ENCODE peak calls at places on chromosomes 3 and 15, in seven cellular contexts. One of them, this sample, is unnamed.
A peak's percentile ranks its signal among the peaks of the same experiment; 100 is the strongest.

GRCh38 chr3:177424541-177424940 is 227.3 kb upstream of the TBL1XR1 start:
- DNase-seq in HepG2: no peak
- DNase-seq in HCT116: no peak
- DNase-seq in SK-N-SH: no peak
- DNase-seq in K562: no peak
- DNase-seq in GM12878: no peak
- DNase-seq in H1: no peak
- DNase-seq in this sample: no peak

GRCh38 chr3:32226875-32227500 is 11.5 kb upstream of the CMTM8 start:
- DNase-seq in HepG2: no peak
- DNase-seq in HCT116: peak; percentile 69
- DNase-seq in SK-N-SH: no peak
- DNase-seq in K562: no peak
- DNase-seq in GM12878: no peak
- DNase-seq in H1: no peak
- DNase-seq in this sample: no peak

GRCh38 chr3:12194209-12194608 is 35.5 kb upstream of the TIMP4 start:
- DNase-seq in HepG2: no peak
- DNase-seq in HCT116: peak; percentile 36
- DNase-seq in SK-N-SH: no peak
- DNase-seq in K562: no peak
- DNase-seq in GM12878: peak; percentile 81
- DNase-seq in H1: no peak
- DNase-seq in this sample: no peak

GRCh38 chr3:52086939-52087675 is 30.7 kb upstream of the DUSP7 start:
- DNase-seq in HepG2: no peak
- DNase-seq in HCT116: no peak
- DNase-seq in SK-N-SH: no peak
- DNase-seq in K562: peak; percentile 36
- DNase-seq in GM12878: no peak
- DNase-seq in H1: no peak
- DNase-seq in this sample: no peak

GRCh38 chr15:65530318-65531111 is at the start of gene HACD3:
- DNase-seq in HepG2: peak; percentile 73
- DNase-seq in HCT116: peak; percentile 54
- DNase-seq in SK-N-SH: peak; percentile 99
- DNase-seq in K562: peak; percentile 98
- DNase-seq in GM12878: peak; percentile 21
- DNase-seq in H1: peak; percentile 44
- DNase-seq in this sample: peak; percentile 85

GRCh38 chr3:30680789-30681188 is 74.4 kb downstream of the TGFBR2 start:
- DNase-seq in HepG2: no peak
- DNase-seq in HCT116: no peak
- DNase-seq in SK-N-SH: peak; percentile 10
- DNase-seq in K562: no peak
- DNase-seq in GM12878: no peak
- DNase-seq in H1: no peak
- DNase-seq in this sample: no peak

GRCh38 chr3:184443831-184444230 is 64.0 kb downstream of the CHRD start:
- DNase-seq in HepG2: no peak
- DNase-seq in HCT116: no peak
- DNase-seq in SK-N-SH: no peak
- DNase-seq in K562: no peak
- DNase-seq in GM12878: no peak
- DNase-seq in H1: no peak
- DNase-seq in this sample: no peak

GRCh38 chr15:92682772-92683510 is 27.4 kb upstream of the FAM174B start:
- DNase-seq in HepG2: no peak
- DNase-seq in HCT116: no peak
- DNase-seq in SK-N-SH: no peak
- DNase-seq in K562: no peak
- DNase-seq in GM12878: no peak
- DNase-seq in H1: no peak
- DNase-seq in this sample: no peak

GRCh38 chr3:152486364-152486763 is 217.6 kb downstream of the MBNL1 start:
- DNase-seq in HepG2: no peak
- DNase-seq in HCT116: no peak
- DNase-seq in SK-N-SH: no peak
- DNase-seq in K562: no peak
- DNase-seq in GM12878: no peak
- DNase-seq in H1: no peak
- DNase-seq in this sample: no peak

GRCh38 chr15:39195988-39196486 is 384.8 kb upstream of the THBS1 start:
- DNase-seq in HepG2: no peak
- DNase-seq in HCT116: no peak
- DNase-seq in SK-N-SH: no peak
- DNase-seq in K562: no peak
- DNase-seq in GM12878: no peak
- DNase-seq in H1: no peak
- DNase-seq in this sample: no peak

GRCh38 chr3:51304230-51304629 is 80.9 kb upstream of the MANF start:
- DNase-seq in HepG2: no peak
- DNase-seq in HCT116: no peak
- DNase-seq in SK-N-SH: no peak
- DNase-seq in K562: no peak
- DNase-seq in GM12878: no peak
- DNase-seq in H1: no peak
- DNase-seq in this sample: no peak

GRCh38 chr3:108103971-108104797 is 13.4 kb upstream of the CD47 start:
- DNase-seq in HepG2: no peak
- DNase-seq in HCT116: no peak
- DNase-seq in SK-N-SH: no peak
- DNase-seq in K562: peak; percentile 67
- DNase-seq in GM12878: no peak
- DNase-seq in H1: no peak
- DNase-seq in this sample: no peak

GRCh38 chr15:38374024-38374423 is 79.9 kb upstream of the FAM98B start:
- DNase-seq in HepG2: no peak
- DNase-seq in HCT116: no peak
- DNase-seq in SK-N-SH: no peak
- DNase-seq in K562: no peak
- DNase-seq in GM12878: no peak
- DNase-seq in H1: no peak
- DNase-seq in this sample: no peak

GRCh38 chr3:187198490-187198889 is 1.2 kb downstream of the RTP1 start:
- DNase-seq in HepG2: no peak
- DNase-seq in HCT116: no peak
- DNase-seq in SK-N-SH: no peak
- DNase-seq in K562: no peak
- DNase-seq in GM12878: no peak
- DNase-seq in H1: no peak
- DNase-seq in this sample: no peak

GRCh38 chr3:197494366-197495058 is 61.3 kb downstream of the BDH1 start:
- DNase-seq in HepG2: peak; percentile 71
- DNase-seq in HCT116: no peak
- DNase-seq in SK-N-SH: no peak
- DNase-seq in K562: no peak
- DNase-seq in GM12878: no peak
- DNase-seq in H1: no peak
- DNase-seq in this sample: no peak

GRCh38 chr3:156750191-156750873 is 75.8 kb upstream of the LEKR1 start:
- DNase-seq in HepG2: no peak
- DNase-seq in HCT116: no peak
- DNase-seq in SK-N-SH: no peak
- DNase-seq in K562: no peak
- DNase-seq in GM12878: no peak
- DNase-seq in H1: no peak
- DNase-seq in this sample: no peak

GRCh38 chr3:162142511-162142910 is 645.9 kb downstream of the OTOL1 start:
- DNase-seq in HepG2: no peak
- DNase-seq in HCT116: no peak
- DNase-seq in SK-N-SH: no peak
- DNase-seq in K562: no peak
- DNase-seq in GM12878: no peak
- DNase-seq in H1: no peak
- DNase-seq in this sample: no peak

GRCh38 chr3:144622845-144623244 is 651.2 kb downstream of the DIPK2A start:
- DNase-seq in HepG2: no peak
- DNase-seq in HCT116: no peak
- DNase-seq in SK-N-SH: no peak
- DNase-seq in K562: no peak
- DNase-seq in GM12878: no peak
- DNase-seq in H1: no peak
- DNase-seq in this sample: peak; percentile 23

GRCh38 chr15:68375716-68376220 is 56.2 kb downstream of the ITGA11 start:
- DNase-seq in HepG2: no peak
- DNase-seq in HCT116: no peak
- DNase-seq in SK-N-SH: no peak
- DNase-seq in K562: no peak
- DNase-seq in GM12878: no peak
- DNase-seq in H1: no peak
- DNase-seq in this sample: no peak

GRCh38 chr15:61196711-61197110 is 32.4 kb downstream of the RORA start:
- DNase-seq in HepG2: no peak
- DNase-seq in HCT116: no peak
- DNase-seq in SK-N-SH: no peak
- DNase-seq in K562: no peak
- DNase-seq in GM12878: no peak
- DNase-seq in H1: no peak
- DNase-seq in this sample: no peak

DNA sequence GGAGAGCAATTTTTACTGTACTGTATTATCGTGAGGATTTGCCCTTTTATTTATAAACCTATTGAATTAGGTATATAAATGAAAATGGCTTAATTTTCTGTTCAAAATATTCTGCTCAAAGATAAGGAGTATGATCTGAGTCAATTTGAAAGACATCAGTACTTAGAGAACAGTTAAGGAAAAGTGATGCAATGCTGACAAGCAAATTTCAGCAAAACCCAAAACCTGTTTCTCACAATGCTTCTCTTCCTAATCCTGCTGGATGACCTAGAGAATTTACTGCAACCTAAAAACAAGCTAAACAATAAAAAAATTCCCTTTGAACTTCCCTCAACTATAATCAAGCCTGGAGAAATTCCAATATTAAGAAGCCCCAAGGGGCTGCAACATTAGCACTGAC is 82.7 kb downstream of the RFX7 start:
- DNase-seq in HepG2: no peak
- DNase-seq in HCT116: no peak
- DNase-seq in SK-N-SH: no peak
- DNase-seq in K562: no peak
- DNase-seq in GM12878: no peak
- DNase-seq in H1: no peak
- DNase-seq in this sample: no peak
- TF ChIP-seq JUND in HepG2: no peak
- TF ChIP-seq JUND in HCT116: no peak
- TF ChIP-seq JUND in SK-N-SH: no peak
- TF ChIP-seq JUND in K562: no peak
- TF ChIP-seq JUND in GM12878: no peak
- TF ChIP-seq JUND in H1: no peak
- TF ChIP-seq JUND in this sample: no peak

GRCh38 chr15:27989838-27990237 is 109.3 kb downstream of the OCA2 start:
- DNase-seq in HepG2: no peak
- DNase-seq in HCT116: no peak
- DNase-seq in SK-N-SH: peak; percentile 39
- DNase-seq in K562: no peak
- DNase-seq in GM12878: no peak
- DNase-seq in H1: no peak
- DNase-seq in this sample: no peak

GRCh38 chr15:27989428-27989827 is 109.7 kb downstream of the OCA2 start:
- DNase-seq in HepG2: no peak
- DNase-seq in HCT116: no peak
- DNase-seq in SK-N-SH: no peak
- DNase-seq in K562: no peak
- DNase-seq in GM12878: no peak
- DNase-seq in H1: no peak
- DNase-seq in this sample: no peak

GRCh38 chr15:27993996-27994775 is 104.9 kb downstream of the OCA2 start:
- DNase-seq in HepG2: no peak
- DNase-seq in HCT116: no peak
- DNase-seq in SK-N-SH: peak; percentile 45
- DNase-seq in K562: no peak
- DNase-seq in GM12878: no peak
- DNase-seq in H1: no peak
- DNase-seq in this sample: peak; percentile 32

GRCh38 chr15:27990411-27991338 is 108.4 kb downstream of the OCA2 start:
- DNase-seq in HepG2: no peak
- DNase-seq in HCT116: no peak
- DNase-seq in SK-N-SH: peak; percentile 72
- DNase-seq in K562: no peak
- DNase-seq in GM12878: no peak
- DNase-seq in H1: no peak
- DNase-seq in this sample: no peak

DNA sequence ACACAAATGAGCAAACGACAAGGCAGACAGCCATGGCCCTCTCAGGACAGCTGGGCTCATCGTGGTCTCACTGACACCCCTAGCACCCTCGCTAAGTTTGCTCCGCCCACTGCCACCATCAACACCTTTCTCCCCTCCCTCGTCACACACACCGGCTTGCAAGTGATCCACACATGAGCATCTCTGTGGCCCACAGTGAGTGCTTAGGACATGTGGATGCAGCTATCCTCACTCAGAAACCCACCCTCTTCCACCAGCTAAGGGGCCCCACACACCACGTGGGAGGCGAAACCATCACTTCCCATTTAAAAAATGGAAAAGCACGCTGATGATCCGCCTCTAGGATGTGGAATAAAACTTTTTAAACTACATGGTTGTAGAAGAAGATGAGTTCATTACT is 105.6 kb downstream of the OCA2 start:
- DNase-seq in HepG2: no peak
- DNase-seq in HCT116: no peak
- DNase-seq in SK-N-SH: no peak
- DNase-seq in K562: no peak
- DNase-seq in GM12878: no peak
- DNase-seq in H1: no peak
- DNase-seq in this sample: no peak
- TF ChIP-seq JUND in HepG2: no peak
- TF ChIP-seq JUND in HCT116: no peak
- TF ChIP-seq JUND in SK-N-SH: no peak
- TF ChIP-seq JUND in K562: no peak
- TF ChIP-seq JUND in GM12878: no peak
- TF ChIP-seq JUND in H1: no peak
- TF ChIP-seq JUND in this sample: no peak

GRCh38 chr3:179391906-179392305 is 44.4 kb downstream of the MFN1 start:
- DNase-seq in HepG2: no peak
- DNase-seq in HCT116: no peak
- DNase-seq in SK-N-SH: no peak
- DNase-seq in K562: no peak
- DNase-seq in GM12878: no peak
- DNase-seq in H1: no peak
- DNase-seq in this sample: no peak
- TF ChIP-seq JUND in HepG2: no peak
- TF ChIP-seq JUND in HCT116: no peak
- TF ChIP-seq JUND in SK-N-SH: no peak
- TF ChIP-seq JUND in K562: no peak
- TF ChIP-seq JUND in GM12878: no peak
- TF ChIP-seq JUND in H1: no peak
- TF ChIP-seq JUND in this sample: no peak

DNA sequence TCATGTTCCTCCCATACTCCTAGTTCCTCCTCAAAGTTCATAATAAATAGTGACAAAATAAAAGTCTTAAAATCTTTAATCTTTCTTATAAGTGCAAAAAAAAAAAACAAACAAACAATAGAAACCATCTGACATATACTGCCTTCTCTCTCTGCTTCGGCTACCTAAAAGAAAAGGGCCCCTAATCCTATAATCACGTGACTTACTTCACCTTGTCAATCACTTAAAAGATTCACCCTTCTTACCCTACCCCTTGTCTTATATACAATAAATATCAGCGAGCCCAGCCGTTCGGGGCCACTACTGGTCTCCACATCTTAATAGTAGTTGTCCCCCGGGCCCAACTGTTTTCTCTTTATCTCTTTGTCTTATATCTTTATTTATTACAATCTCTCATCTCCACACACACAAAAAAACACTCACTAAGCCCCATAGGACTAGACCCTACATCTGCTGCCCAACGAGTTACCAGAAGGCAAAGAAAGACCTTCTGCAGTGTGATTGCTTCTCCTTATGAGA is 28.8 kb downstream of the MKRN3 start:
- DNase-seq in HepG2: no peak
- DNase-seq in HCT116: no peak
- DNase-seq in SK-N-SH: no peak
- DNase-seq in K562: no peak
- DNase-seq in GM12878: no peak
- DNase-seq in H1: no peak
- DNase-seq in this sample: no peak
- TF ChIP-seq JUND in HepG2: no peak
- TF ChIP-seq JUND in HCT116: no peak
- TF ChIP-seq JUND in SK-N-SH: no peak
- TF ChIP-seq JUND in K562: no peak
- TF ChIP-seq JUND in GM12878: no peak
- TF ChIP-seq JUND in H1: no peak
- TF ChIP-seq JUND in this sample: no peak

This sample was measured in T47D.